ENCODE peak calls at places on chromosomes 3 and 15, in four cellular contexts. One of them, this sample, is unnamed. For H3K4me1, the result is how much of the 10 kb centered on the place peaks cover.

GRCh38 chr15:30885814-30886213 is 17.9 kb upstream of the FAN1 start:
- DNase-seq in esophagus muscularis mucosa: no peak
- DNase-seq in K562: no peak
- DNase-seq in transverse colon: no peak
- DNase-seq in this sample: no peak

GRCh38 chr15:85406916-85407315 is 26.5 kb downstream of the AKAP13 start:
- DNase-seq in K562: no peak
- DNase-seq in esophagus muscularis mucosa: no peak
- DNase-seq in transverse colon: no peak
- DNase-seq in this sample: no peak

GRCh38 chr3:124113475-124113874 is 121.6 kb upstream of the ROPN1 start:
- DNase-seq in esophagus muscularis mucosa: no peak
- DNase-seq in transverse colon: no peak
- DNase-seq in K562: no peak
- DNase-seq in this sample: no peak

GRCh38 chr3:8990266-8991215 is 27.3 kb upstream of the RAD18 start:
- DNase-seq in K562: no peak
- DNase-seq in transverse colon: no peak
- DNase-seq in esophagus muscularis mucosa: no peak
- DNase-seq in this sample: no peak

GRCh38 chr3:179613807-179614206 is 9.2 kb downstream of the NDUFB5 start:
- DNase-seq in transverse colon: no peak
- DNase-seq in K562: no peak
- DNase-seq in esophagus muscularis mucosa: no peak
- DNase-seq in this sample: no peak

GRCh38 chr3:35784162-35784561 is 144.8 kb downstream of the ARPP21 start:
- DNase-seq in K562: no peak
- DNase-seq in transverse colon: no peak
- DNase-seq in esophagus muscularis mucosa: no peak
- DNase-seq in this sample: no peak

GRCh38 chr3:20696393-20697045 is 510.5 kb upstream of the SGO1 start:
- DNase-seq in esophagus muscularis mucosa: no peak
- DNase-seq in transverse colon: no peak
- DNase-seq in K562: no peak
- DNase-seq in this sample: no peak

GRCh38 chr3:191997579-191998268 is 536.8 kb downstream of the PYDC2 start:
- DNase-seq in esophagus muscularis mucosa: no peak
- DNase-seq in transverse colon: no peak
- DNase-seq in K562: no peak
- DNase-seq in this sample: no peak

GRCh38 chr3:53941945-53942344 is 50.3 kb upstream of the SELENOK start:
- DNase-seq in K562: no peak
- DNase-seq in esophagus muscularis mucosa: no peak
- DNase-seq in transverse colon: no peak
- DNase-seq in this sample: no peak

GRCh38 chr3:67381667-67382272 is 272.6 kb downstream of the SUCLG2 start:
- DNase-seq in transverse colon: no peak
- DNase-seq in K562: peak
- DNase-seq in esophagus muscularis mucosa: no peak
- DNase-seq in this sample: no peak

GRCh38 chr3:24470277-24470676 is 24.4 kb downstream of the THRB start:
- DNase-seq in esophagus muscularis mucosa: no peak
- DNase-seq in transverse colon: no peak
- DNase-seq in K562: no peak
- DNase-seq in this sample: no peak

GRCh38 chr3:63635186-63635585 is 17.3 kb upstream of the SNTN start:
- DNase-seq in K562: no peak
- DNase-seq in transverse colon: no peak
- DNase-seq in esophagus muscularis mucosa: no peak
- DNase-seq in this sample: no peak

GRCh38 chr3:140420621-140421357 is 257.1 kb upstream of the TRIM42 start:
- DNase-seq in esophagus muscularis mucosa: peak
- DNase-seq in transverse colon: no peak
- DNase-seq in K562: no peak
- DNase-seq in this sample: no peak

GRCh38 chr3:158770254-158771017 is 31.4 kb upstream of the MFSD1 start:
- DNase-seq in transverse colon: no peak
- DNase-seq in K562: peak
- DNase-seq in esophagus muscularis mucosa: peak
- DNase-seq in this sample: no peak

GRCh38 chr3:18389108-18389733 is 35.9 kb downstream of the SATB1 start:
- DNase-seq in K562: no peak
- DNase-seq in esophagus muscularis mucosa: no peak
- DNase-seq in transverse colon: no peak
- DNase-seq in this sample: no peak

GRCh38 chr15:92886229-92886628 is 13.9 kb upstream of the CHD2 start:
- DNase-seq in K562: no peak
- DNase-seq in transverse colon: no peak
- DNase-seq in esophagus muscularis mucosa: no peak
- DNase-seq in this sample: no peak

GRCh38 chr3:50173685-50174516 is 17.5 kb upstream of the GNAT1 start:
- DNase-seq in esophagus muscularis mucosa: no peak
- DNase-seq in transverse colon: no peak
- DNase-seq in K562: no peak
- DNase-seq in this sample: no peak

GRCh38 chr15:101354891-101355623 is 60.0 kb upstream of the SNRPA1 start:
- DNase-seq in esophagus muscularis mucosa: no peak
- DNase-seq in transverse colon: no peak
- DNase-seq in K562: no peak
- DNase-seq in this sample: no peak

GRCh38 chr3:55724851-55725250 is 237.7 kb upstream of the WNT5A start:
- DNase-seq in esophagus muscularis mucosa: peak
- DNase-seq in K562: no peak
- DNase-seq in transverse colon: no peak
- DNase-seq in this sample: no peak

GRCh38 chr3:65672876-65673815 is 365.6 kb downstream of the MAGI1 start:
- DNase-seq in K562: peak
- DNase-seq in esophagus muscularis mucosa: no peak
- DNase-seq in transverse colon: peak
- DNase-seq in this sample: peak

GRCh38 chr3:125378762-125379161 is 3.6 kb upstream of the ZNF148 start:
- DNase-seq in transverse colon: no peak
- DNase-seq in esophagus muscularis mucosa: no peak
- DNase-seq in K562: no peak
- DNase-seq in this sample: no peak

GRCh38 chr15:59274126-59274970 is 67.7 kb downstream of the LDHAL6B start:
- DNase-seq in transverse colon: no peak
- DNase-seq in K562: no peak
- DNase-seq in esophagus muscularis mucosa: no peak
- DNase-seq in this sample: no peak

GRCh38 chr3:161031134-161031533 is 74.0 kb downstream of the B3GALNT1 start:
- DNase-seq in transverse colon: no peak
- DNase-seq in esophagus muscularis mucosa: no peak
- DNase-seq in K562: no peak
- DNase-seq in this sample: no peak

GRCh38 chr15:74809951-74810350 is 2.7 kb upstream of the LMAN1L start:
- DNase-seq in esophagus muscularis mucosa: no peak
- DNase-seq in K562: no peak
- DNase-seq in transverse colon: no peak
- DNase-seq in this sample: no peak

GRCh38 chr3:9826815-9827574 is 16.8 kb downstream of the RPUSD3 start:
- DNase-seq in esophagus muscularis mucosa: no peak
- DNase-seq in K562: no peak
- DNase-seq in transverse colon: peak
- DNase-seq in this sample: peak

GRCh38 chr3:171792549-171792948 is 17.7 kb downstream of the PLD1 start:
- DNase-seq in transverse colon: no peak
- DNase-seq in esophagus muscularis mucosa: no peak
- DNase-seq in K562: no peak
- DNase-seq in this sample: no peak

GRCh38 chr15:78129098-78130011 is 1.9 kb downstream of the CIB2 start:
- DNase-seq in transverse colon: no peak
- DNase-seq in esophagus muscularis mucosa: no peak
- DNase-seq in K562: no peak
- DNase-seq in this sample: no peak

DNA sequence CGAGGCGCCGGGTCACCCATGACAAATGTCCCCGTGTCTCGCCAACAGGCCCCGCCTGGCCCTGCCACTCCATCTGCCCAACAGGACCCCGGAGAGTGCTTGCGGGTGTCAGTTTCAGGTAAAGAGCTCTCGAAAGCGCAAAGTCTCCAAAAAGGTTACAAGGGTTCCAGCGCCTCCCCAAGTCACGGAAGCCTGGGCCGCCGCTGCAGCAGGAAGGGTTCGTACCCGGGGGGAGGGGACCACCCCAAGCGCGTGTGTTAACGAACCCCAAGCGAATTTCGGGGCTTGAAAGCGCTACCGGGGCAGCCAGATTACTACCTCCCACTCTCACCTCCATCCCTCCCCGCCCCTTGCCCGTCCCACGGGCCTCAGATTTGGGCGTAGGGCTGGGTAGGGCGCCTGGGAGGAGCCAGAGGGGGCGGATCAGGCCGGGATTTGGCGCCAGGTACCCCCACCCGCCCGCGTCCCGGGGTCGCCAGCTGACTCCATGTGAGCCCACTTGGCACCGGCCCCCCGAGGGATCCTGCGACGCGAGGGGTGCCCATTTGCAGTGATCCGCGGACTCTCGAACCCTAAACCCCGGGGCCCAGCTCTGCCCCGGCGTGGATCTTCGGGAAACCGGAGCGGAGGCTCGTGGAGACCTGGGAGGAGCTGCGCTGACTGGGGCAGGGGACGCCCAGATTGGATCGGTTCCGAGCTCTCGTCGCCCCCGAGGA is 85.9 kb downstream of the NR2F2 start:
- DNase-seq in transverse colon: no peak
- DNase-seq in K562: no peak
- DNase-seq in esophagus muscularis mucosa: no peak
- DNase-seq in this sample: no peak
- H3K4me3 ChIP-seq in transverse colon: no peak
- H3K4me3 ChIP-seq in K562: no peak
- H3K4me3 ChIP-seq in esophagus muscularis mucosa: peak
- H3K4me3 ChIP-seq in this sample: no peak

GRCh38 chr15:76483752-76484151 is 147.2 kb downstream of the ISL2 start:
- DNase-seq in transverse colon: no peak
- DNase-seq in esophagus muscularis mucosa: no peak
- DNase-seq in K562: no peak
- DNase-seq in this sample: no peak
- TF ChIP-seq POLR2AphosphoS5 in transverse colon: no peak
- TF ChIP-seq POLR2AphosphoS5 in esophagus muscularis mucosa: no peak
- TF ChIP-seq POLR2AphosphoS5 in K562: no peak
- TF ChIP-seq POLR2AphosphoS5 in this sample: no peak

GRCh38 chr15:64779630-64780029 is 4.2 kb upstream of the RBPMS2 start:
- DNase-seq in K562: no peak
- DNase-seq in transverse colon: no peak
- DNase-seq in esophagus muscularis mucosa: no peak
- DNase-seq in this sample: no peak
- H3K4me1 ChIP-seq in K562: under half
- H3K4me1 ChIP-seq in transverse colon: under half
- H3K4me1 ChIP-seq in esophagus muscularis mucosa: under half
- H3K4me1 ChIP-seq in this sample: under half

GRCh38 chr3:155080692-155081091 is 573 bp downstream of the MME start:
- DNase-seq in transverse colon: no peak
- DNase-seq in K562: no peak
- DNase-seq in esophagus muscularis mucosa: no peak
- DNase-seq in this sample: no peak
- H3K4me3 ChIP-seq in transverse colon: no peak
- H3K4me3 ChIP-seq in K562: peak
- H3K4me3 ChIP-seq in esophagus muscularis mucosa: peak
- H3K4me3 ChIP-seq in this sample: no peak

GRCh38 chr3:130787422-130788068 is 40.9 kb upstream of the PIK3R4 start:
- DNase-seq in transverse colon: no peak
- DNase-seq in esophagus muscularis mucosa: no peak
- DNase-seq in K562: no peak
- DNase-seq in this sample: no peak
- TF ChIP-seq POLR2AphosphoS5 in transverse colon: no peak
- TF ChIP-seq POLR2AphosphoS5 in esophagus muscularis mucosa: no peak
- TF ChIP-seq POLR2AphosphoS5 in K562: peak
- TF ChIP-seq POLR2AphosphoS5 in this sample: no peak

DNA sequence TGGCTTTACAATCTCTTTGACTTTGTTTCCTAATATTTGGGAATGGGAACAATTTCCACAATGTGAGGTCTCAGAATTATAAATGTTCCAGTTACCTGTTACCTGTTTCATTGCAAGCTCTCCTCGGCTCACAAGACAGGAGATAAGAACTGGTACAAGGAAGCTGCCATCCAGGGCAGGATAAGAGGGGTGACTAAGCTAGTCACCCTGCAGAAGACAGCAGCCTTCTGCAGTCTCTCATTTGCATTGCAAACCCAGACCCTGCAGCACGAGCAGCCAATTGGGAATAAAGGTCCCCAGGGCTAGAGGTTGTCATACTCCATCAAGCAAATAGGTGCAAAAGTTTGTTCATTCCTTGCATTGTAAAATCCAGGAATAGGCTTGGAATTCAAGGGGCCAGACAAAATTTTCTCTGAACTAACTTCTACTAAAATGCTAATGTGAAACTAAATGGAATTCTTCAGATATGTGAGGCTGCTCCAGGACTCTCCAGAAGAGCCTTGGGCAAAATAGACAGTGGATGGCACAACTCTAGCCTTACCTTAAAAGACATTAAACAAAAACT is 130.6 kb upstream of the STRIT1 start:
- DNase-seq in K562: no peak
- DNase-seq in transverse colon: no peak
- DNase-seq in esophagus muscularis mucosa: peak
- DNase-seq in this sample: no peak
- H3K4me1 ChIP-seq in K562: under half
- H3K4me1 ChIP-seq in transverse colon: under half
- H3K4me1 ChIP-seq in esophagus muscularis mucosa: under half
- H3K4me1 ChIP-seq in this sample: under half

GRCh38 chr3:36908647-36909180 is 36.1 kb downstream of the TRANK1 start:
- DNase-seq in transverse colon: no peak
- DNase-seq in esophagus muscularis mucosa: no peak
- DNase-seq in K562: no peak
- DNase-seq in this sample: no peak

GRCh38 chr3:36906504-36907149 is 38.2 kb downstream of the TRANK1 start:
- DNase-seq in transverse colon: no peak
- DNase-seq in esophagus muscularis mucosa: no peak
- DNase-seq in K562: no peak
- DNase-seq in this sample: no peak

GRCh38 chr3:36909181-36909580 is 35.7 kb downstream of the TRANK1 start:
- DNase-seq in K562: no peak
- DNase-seq in esophagus muscularis mucosa: no peak
- DNase-seq in transverse colon: no peak
- DNase-seq in this sample: no peak

GRCh38 chr3:36909666-36910065 is 35.2 kb downstream of the TRANK1 start:
- DNase-seq in K562: no peak
- DNase-seq in transverse colon: no peak
- DNase-seq in esophagus muscularis mucosa: no peak
- DNase-seq in this sample: no peak

GRCh38 chr3:36907911-36908646 is 36.8 kb downstream of the TRANK1 start:
- DNase-seq in K562: no peak
- DNase-seq in transverse colon: peak
- DNase-seq in esophagus muscularis mucosa: no peak
- DNase-seq in this sample: peak
- H3K4me3 ChIP-seq in K562: peak
- H3K4me3 ChIP-seq in transverse colon: peak
- H3K4me3 ChIP-seq in esophagus muscularis mucosa: peak
- H3K4me3 ChIP-seq in this sample: peak

GRCh38 chr3:46566040-46566631 is at the start of gene LRRC2:
- DNase-seq in esophagus muscularis mucosa: no peak
- DNase-seq in K562: no peak
- DNase-seq in transverse colon: peak
- DNase-seq in this sample: peak
- TF ChIP-seq POLR2AphosphoS5 in esophagus muscularis mucosa: no peak
- TF ChIP-seq POLR2AphosphoS5 in K562: no peak
- TF ChIP-seq POLR2AphosphoS5 in transverse colon: peak
- TF ChIP-seq POLR2AphosphoS5 in this sample: peak

GRCh38 chr3:152325136-152325535 is 56.4 kb downstream of the MBNL1 start:
- DNase-seq in transverse colon: no peak
- DNase-seq in esophagus muscularis mucosa: no peak
- DNase-seq in K562: no peak
- DNase-seq in this sample: no peak
- H3K4me1 ChIP-seq in transverse colon: under half
- H3K4me1 ChIP-seq in esophagus muscularis mucosa: half or more
- H3K4me1 ChIP-seq in K562: under half
- H3K4me1 ChIP-seq in this sample: half or more

This sample was measured in sigmoid colon.